ENCODE peak calls at places on chromosomes 7 and 10, in five cellular contexts. H, E, P, X and A are unnamed samples.

GRCh38 chr10:17161788-17162187 is 32.2 kb upstream of the CUBN start:
- DNase-seq in E (no peak), P (no peak), X (no peak), H (no peak), A (no peak)

GRCh38 chr7:70751895-70752294 is 380.0 kb upstream of the GALNT17 start:
- DNase-seq in E (no peak), P (no peak), X (no peak), H (no peak), A (no peak)

GRCh38 chr7:35599061-35599460 is 95.9 kb downstream of the HERPUD2 start:
- DNase-seq in P (no peak), H (no peak), X (no peak), E (no peak), A (no peak)

GRCh38 chr7:4854916-4855315 is 6.9 kb downstream of the PAPOLB start:
- DNase-seq in H (no peak), E (no peak), X (no peak), P (no peak), A (no peak)

GRCh38 chr7:29285451-29285807 is 90.9 kb downstream of the CHN2 start:
- DNase-seq in X (peak), P (no peak), H (no peak), E (no peak), A (no peak)

GRCh38 chr10:105023706-105024105 is 382.6 kb downstream of the SORCS3 start:
- DNase-seq in E (no peak), X (no peak), P (no peak), H (no peak), A (no peak)

GRCh38 chr7:3537210-3537875 is 236.3 kb downstream of the SDK1 start:
- DNase-seq in E (no peak), P (no peak), H (no peak), X (no peak), A (no peak)

GRCh38 chr7:21642422-21642821 is 99.6 kb downstream of the DNAH11 start:
- DNase-seq in E (no peak), H (no peak), X (no peak), P (no peak), A (no peak)

GRCh38 chr10:3067045-3067858 is at the start of gene PFKP:
- DNase-seq in P (no peak), X (no peak), E (no peak), H (peak), A (no peak)

GRCh38 chr7:80681272-80681885 is 42.9 kb downstream of the CD36 start:
- DNase-seq in E (no peak), X (peak), H (no peak), P (no peak), A (no peak)

GRCh38 chr7:120273476-120273975 is 551 bp downstream of the KCND2 start:
- DNase-seq in H (no peak), X (peak), E (no peak), P (peak), A (peak)

GRCh38 chr7:46363688-46364087 is 442.6 kb upstream of the IGFBP3 start:
- DNase-seq in P (no peak), E (no peak), X (no peak), H (no peak), A (no peak)

GRCh38 chr10:12717981-12718707 is 283.4 kb downstream of the CCDC3 start:
- DNase-seq in X (no peak), E (no peak), H (no peak), P (no peak), A (no peak)

GRCh38 chr10:60894816-60895215 is 49.2 kb downstream of the RHOBTB1 start:
- DNase-seq in H (no peak), E (no peak), X (no peak), P (no peak), A (no peak)